ENCODE peak calls at places on chromosomes 13 and 19, in five cellular contexts. L, O, F, H and E are unnamed samples.

GRCh38 chr13:34000955-34001354 is 183.0 kb downstream of the RFC3 start:
- DNase-seq in L (no peak), O (no peak), F (no peak), H (no peak), E (no peak)

GRCh38 chr13:31982540-31982939 is 49.0 kb upstream of the FRY start:
- DNase-seq in L (peak), O (no peak), F (peak), H (no peak), E (no peak)

GRCh38 chr19:39032164-39032918 is at the start of gene FBXO27:
- DNase-seq in L (no peak), O (peak), F (no peak), H (no peak), E (peak)

GRCh38 chr13:50847501-50847900 is 4.0 kb upstream of the DLEU7 start:
- DNase-seq in L (no peak), O (no peak), F (no peak), H (no peak), E (no peak)

GRCh38 chr19:41792513-41793413 is 3.6 kb upstream of the CEACAM3 start:
- DNase-seq in L (no peak), O (peak), F (peak), H (peak), E (no peak)

GRCh38 chr19:45913874-45914830 is at the start of gene NANOS2:
- DNase-seq in L (no peak), O (peak), F (no peak), H (no peak), E (no peak)

GRCh38 chr13:46507978-46508377 is 45.0 kb upstream of the LRCH1 start:
- DNase-seq in L (no peak), O (no peak), F (no peak), H (no peak), E (no peak)

GRCh38 chr19:45179063-45179847 is 671 bp downstream of the BLOC1S3 start:
- DNase-seq in L (no peak), O (no peak), F (no peak), H (peak), E (no peak)

GRCh38 chr19:33618884-33619283 is 2.9 kb upstream of the CHST8 start:
- DNase-seq in L (no peak), O (no peak), F (no peak), H (no peak), E (no peak)